ENCODE peak calls at places on chromosomes 5 and 9, in five cellular contexts. J is heart left ventricle, Q is ovary, P is testis, V is lower leg skin. Y is an unnamed sample.

GRCh38 chr9:35906923-35907699 is 1.1 kb downstream of the HRCT1 start:
- DNase-seq in J (peak), Q (peak), P (peak), V (peak), Y (peak)

GRCh38 chr5:98403131-98403530 is 370.3 kb upstream of the RGMB start:
- DNase-seq in V (no peak), Q (no peak), P (no peak), J (no peak), Y (no peak)

GRCh38 chr5:41432481-41433253 is 77.7 kb downstream of the PLCXD3 start:
- DNase-seq in V (no peak), Q (no peak), J (no peak), P (no peak), Y (no peak)

GRCh38 chr5:52801329-52801728 is 13.6 kb downstream of the ITGA1 start:
- DNase-seq in V (no peak), Q (no peak), J (no peak), P (no peak), Y (peak)

GRCh38 chr9:131346559-131346958 is 47.3 kb upstream of the PRRC2B start:
- DNase-seq in P (no peak), Q (no peak), J (no peak), V (no peak), Y (no peak)

GRCh38 chr5:36297653-36298052 is 4.0 kb downstream of the RANBP3L start:
- DNase-seq in P (no peak), V (no peak), J (no peak), Q (no peak), Y (no peak)

GRCh38 chr9:4341554-4341953 is 41.7 kb upstream of the GLIS3 start:
- DNase-seq in P (no peak), Q (no peak), V (no peak), J (no peak), Y (no peak)

GRCh38 chr5:111511174-111512025 is 935 bp downstream of the STARD4 start:
- DNase-seq in J (no peak), Q (no peak), V (no peak), P (no peak), Y (no peak)

GRCh38 chr5:56409331-56410190 is 176.4 kb upstream of the ANKRD55 start:
- DNase-seq in P (no peak), Q (no peak), J (no peak), V (peak), Y (no peak)

GRCh38 chr5:167816354-167816753 is 475.1 kb upstream of the WWC1 start:
- DNase-seq in J (no peak), Q (no peak), P (no peak), V (no peak), Y (no peak)

GRCh38 chr5:119828536-119828935 is 199.2 kb downstream of the FAM170A start:
- DNase-seq in J (no peak), P (no peak), V (no peak), Q (no peak), Y (no peak)

GRCh38 chr5:56735845-56736641 is 79.3 kb upstream of the MAP3K1 start:
- DNase-seq in J (no peak), P (no peak), V (no peak), Q (no peak), Y (no peak)

GRCh38 chr5:52864376-52864775 is 76.7 kb downstream of the ITGA1 start:
- DNase-seq in Q (no peak), V (no peak), P (no peak), J (no peak), Y (no peak)

GRCh38 chr5:65244031-65244430 is 237.7 kb downstream of the ADAMTS6 start:
- DNase-seq in J (no peak), P (no peak), V (no peak), Q (no peak), Y (no peak)

GRCh38 chr9:123460091-123460490 is 104.1 kb downstream of the CRB2 start:
- DNase-seq in V (no peak), J (no peak), P (no peak), Q (no peak), Y (no peak)

GRCh38 chr5:175681045-175681974 is 23.4 kb downstream of the HRH2 start:
- DNase-seq in V (no peak), J (no peak), Q (no peak), P (no peak), Y (no peak)

GRCh38 chr5:42993516-42994284 is 46.4 kb downstream of the ANXA2R start:
- DNase-seq in J (peak), P (no peak), Q (no peak), V (peak), Y (no peak)

GRCh38 chr5:17732351-17732923 is 98.2 kb downstream of the TAF11L14 start:
- DNase-seq in Q (no peak), V (peak), J (no peak), P (no peak), Y (no peak)

GRCh38 chr9:76634356-76635054 is 129.7 kb upstream of the PCA3 start:
- DNase-seq in J (no peak), V (no peak), P (no peak), Q (no peak), Y (no peak)

GRCh38 chr9:99425124-99425523 is 203.0 kb downstream of the SEC61B start:
- DNase-seq in Q (no peak), J (no peak), P (no peak), V (no peak), Y (no peak)

GRCh38 chr9:99430301-99430700 is 208.2 kb downstream of the SEC61B start:
- DNase-seq in Q (no peak), V (no peak), P (no peak), J (no peak), Y (no peak)

GRCh38 chr9:99427252-99427651 is 205.2 kb downstream of the SEC61B start:
- DNase-seq in P (no peak), V (no peak), Q (no peak), J (no peak), Y (no peak)

GRCh38 chr9:99431103-99431502 is 209.0 kb downstream of the SEC61B start:
- DNase-seq in Q (no peak), J (peak), V (no peak), P (no peak), Y (no peak)

GRCh38 chr9:99426443-99426842 is 204.4 kb downstream of the SEC61B start:
- DNase-seq in J (no peak), V (no peak), P (no peak), Q (no peak), Y (no peak)
- TF ChIP-seq CTCF in J (no peak), V (no peak), P (no peak), Q (no peak), Y (no peak)

DNA sequence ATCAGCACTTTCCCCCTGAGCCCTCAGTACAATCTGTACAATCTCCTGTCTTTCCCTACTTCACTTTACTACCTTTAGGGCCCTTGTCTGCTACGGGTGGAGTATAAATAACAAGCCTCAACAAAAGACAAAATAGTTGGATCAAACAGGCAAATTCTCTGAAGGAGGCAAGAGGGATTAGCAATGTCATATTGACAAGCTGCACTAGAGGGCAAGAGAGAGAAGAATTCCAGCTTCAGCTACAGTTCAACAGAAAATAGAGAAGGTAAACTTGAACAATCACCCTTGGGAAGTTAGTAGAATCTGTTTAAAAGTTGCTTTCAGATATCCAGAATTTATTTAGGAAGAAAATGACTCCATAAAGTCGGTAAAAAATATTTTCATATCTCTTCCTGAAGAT is 68.4 kb upstream of the IZUMO3 start:
- DNase-seq in J (no peak), V (no peak), Q (no peak), P (no peak), Y (peak)
- TF ChIP-seq CTCF in J (no peak), V (no peak), Q (no peak), P (no peak), Y (no peak)

GRCh38 chr5:91384671-91385430 is 1.7 kb upstream of the ARRDC3 start:
- DNase-seq in J (peak), V (peak), P (peak), Q (no peak), Y (peak)
- TF ChIP-seq CTCF in J (peak), V (peak), P (peak), Q (peak), Y (peak)

DNA sequence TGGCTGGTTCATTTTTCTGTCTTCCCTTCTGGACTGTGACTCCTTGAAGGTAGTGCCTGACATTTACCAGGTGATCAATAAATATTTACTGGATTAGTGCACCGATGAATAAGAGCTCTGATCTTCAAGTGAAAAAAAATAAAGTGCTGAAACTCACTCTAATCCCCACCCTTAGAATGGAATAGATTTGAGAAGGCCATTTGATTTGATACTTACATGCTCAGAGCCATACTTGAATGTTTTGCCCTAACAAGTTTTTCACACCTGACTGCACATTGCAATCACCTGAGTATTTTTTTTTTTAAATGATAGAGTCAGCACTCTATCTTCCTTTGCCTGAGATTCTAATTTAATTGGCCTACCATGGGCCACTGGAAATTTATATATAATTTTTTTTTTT is 105.7 kb downstream of the LRRC70 start:
- DNase-seq in V (no peak), P (no peak), J (no peak), Q (no peak), Y (no peak)
- TF ChIP-seq CTCF in V (no peak), P (no peak), J (no peak), Q (no peak), Y (no peak)

GRCh38 chr9:121372239-121372562 is 2.2 kb upstream of the STOM start:
- DNase-seq in P (no peak), V (no peak), Q (no peak), J (no peak), Y (no peak)

GRCh38 chr9:121373401-121373769 is 3.3 kb upstream of the STOM start:
- DNase-seq in Q (no peak), J (no peak), V (no peak), P (no peak), Y (no peak)

GRCh38 chr9:121372563-121373400 is 2.7 kb upstream of the STOM start:
- DNase-seq in V (no peak), J (no peak), Q (no peak), P (peak), Y (no peak)

GRCh38 chr9:121380941-121381340 is 10.9 kb upstream of the STOM start:
- DNase-seq in P (no peak), J (no peak), V (no peak), Q (no peak), Y (no peak)

GRCh38 chr9:121376214-121376830 is 6.3 kb upstream of the STOM start:
- DNase-seq in Q (no peak), P (no peak), V (no peak), J (no peak), Y (no peak)
- TF ChIP-seq CTCF in Q (no peak), P (no peak), V (no peak), J (peak), Y (no peak)

GRCh38 chr5:14250778-14251711 is 107.9 kb downstream of the TRIO start:
- DNase-seq in V (no peak), J (peak), Q (no peak), P (no peak), Y (no peak)

GRCh38 chr5:14251733-14252132 is 108.6 kb downstream of the TRIO start:
- DNase-seq in P (no peak), Q (no peak), J (no peak), V (no peak), Y (no peak)

GRCh38 chr5:14250094-14250777 is 107.1 kb downstream of the TRIO start:
- DNase-seq in V (peak), J (peak), Q (peak), P (peak), Y (no peak)

GRCh38 chr5:14254686-14255085 is 111.5 kb downstream of the TRIO start:
- DNase-seq in J (no peak), V (no peak), Q (no peak), P (no peak), Y (no peak)

GRCh38 chr5:14252793-14253192 is 109.7 kb downstream of the TRIO start:
- DNase-seq in P (no peak), V (no peak), J (no peak), Q (no peak), Y (no peak)
- TF ChIP-seq CTCF in P (no peak), V (no peak), J (no peak), Q (no peak), Y (no peak)

GRCh38 chr9:70111042-70111602 is 67.5 kb downstream of the MAMDC2 start:
- DNase-seq in P (peak), Q (peak), V (peak), J (peak), Y (peak)
- TF ChIP-seq CTCF in P (peak), Q (peak), V (peak), J (peak), Y (peak)